ENCODE peak calls at places on chromosomes 3 and 15, in four cellular contexts. L is T-cell, E is SW480, Y is ELR. H is an unnamed sample.

GRCh38 chr3:162742159-162742717 is 1245.6 kb downstream of the OTOL1 start:
- DNase-seq in L (no peak), E (no peak), Y (no peak), H (no peak)

GRCh38 chr3:131655076-131655685 is 152.4 kb upstream of the MRPL3 start:
- DNase-seq in L (no peak), E (no peak), Y (peak), H (no peak)

GRCh38 chr3:96814581-96815567 is at the start of gene EPHA6:
- DNase-seq in L (no peak), E (no peak), Y (no peak), H (peak)

GRCh38 chr15:87764461-87765236 is 491.9 kb downstream of the NTRK3 start:
- DNase-seq in L (no peak), E (no peak), Y (peak), H (no peak)

GRCh38 chr15:89367485-89368451 is 33.1 kb upstream of the POLG start:
- DNase-seq in L (no peak), E (no peak), Y (no peak), H (no peak)

GRCh38 chr3:122677261-122677660 is 3.4 kb upstream of the PARP14 start:
- DNase-seq in L (no peak), E (no peak), Y (no peak), H (no peak)

GRCh38 chr15:56719774-56720555 is 13.3 kb downstream of the ZNF280D start:
- DNase-seq in L (no peak), E (no peak), Y (peak), H (no peak)

GRCh38 chr15:52178765-52179164 is 12.4 kb downstream of the GNB5 start:
- DNase-seq in L (no peak), E (no peak), Y (peak), H (no peak)

GRCh38 chr15:90955911-90956310 is 1.2 kb downstream of the RCCD1 start:
- DNase-seq in L (no peak), E (no peak), Y (no peak), H (no peak)

GRCh38 chr3:194487289-194488006 is 646 bp upstream of the ATP13A3 start:
- DNase-seq in L (peak), E (no peak), Y (no peak), H (no peak)

GRCh38 chr3:46857485-46858341 is 5.5 kb downstream of the MYL3 start:
- DNase-seq in L (no peak), E (no peak), Y (no peak), H (no peak)

GRCh38 chr3:38121832-38122461 is 15.0 kb downstream of the ACAA1 start:
- DNase-seq in L (no peak), E (no peak), Y (no peak), H (no peak)

GRCh38 chr3:124774841-124775402 is 44.7 kb downstream of the UMPS start:
- DNase-seq in L (no peak), E (no peak), Y (no peak), H (no peak)

GRCh38 chr3:134065836-134066538 is 36.3 kb upstream of the SLCO2A1 start:
- DNase-seq in L (no peak), E (no peak), Y (no peak), H (no peak)

GRCh38 chr3:184540777-184541681 is 20.6 kb upstream of the EPHB3 start:
- DNase-seq in L (peak), E (peak), Y (peak), H (peak)